ENCODE peak calls at places on chromosomes 11 and 22, in seven cellular contexts. N, Z, O, W, T, G and M are unnamed samples.

GRCh38 chr22:24593810-24594568 is 1.1 kb upstream of the LRRC75B start:
- DNase-seq in N (no peak), Z (no peak), O (peak; percentile 61), W (no peak), T (no peak), G (no peak), M (no peak)

GRCh38 chr11:111327908-111328624 is 29.7 kb downstream of the POU2AF3 start:
- DNase-seq in N (peak; percentile 49), Z (peak; percentile 95), O (no peak), W (no peak), T (no peak), G (peak; percentile 75), M (no peak)

GRCh38 chr11:6612816-6613136 is 760 bp upstream of the TAF10 start:
- DNase-seq in N (no peak), Z (no peak), O (no peak), W (no peak), T (no peak), G (no peak), M (no peak)

GRCh38 chr11:116466231-116466630 is 306.6 kb downstream of the BUD13 start:
- DNase-seq in N (no peak), Z (no peak), O (no peak), W (no peak), T (no peak), G (no peak), M (no peak)

GRCh38 chr11:61890536-61891330 is 612 bp downstream of the FADS3 start:
- DNase-seq in N (peak; percentile 89), Z (peak; percentile 42), O (peak; percentile 87), W (peak; percentile 40), T (peak; percentile 49), G (no peak), M (no peak)

GRCh38 chr11:70326365-70326803 is 55.9 kb downstream of the PPFIA1 start:
- DNase-seq in N (no peak), Z (no peak), O (no peak), W (peak; percentile 52), T (no peak), G (peak; percentile 20), M (no peak)

GRCh38 chr11:61750631-61751273 is 1.7 kb upstream of the MYRF start:
- DNase-seq in N (no peak), Z (no peak), O (no peak), W (no peak), T (no peak), G (no peak), M (no peak)

GRCh38 chr11:59839615-59840014 is 5.7 kb downstream of the CBLIF start:
- DNase-seq in N (no peak), Z (no peak), O (no peak), W (no peak), T (no peak), G (no peak), M (no peak)

GRCh38 chr22:39818050-39818449 is 75.5 kb downstream of the ENTHD1 start:
- DNase-seq in N (no peak), Z (no peak), O (no peak), W (no peak), T (no peak), G (no peak), M (no peak)

GRCh38 chr11:126282742-126283591 is at the start of gene TIRAP:
- DNase-seq in N (peak; percentile 73), Z (peak; percentile 69), O (peak; percentile 80), W (peak; percentile 67), T (peak; percentile 46), G (peak; percentile 56), M (peak; percentile 86)

GRCh38 chr22:49735411-49736311 is 92.0 kb downstream of the BRD1 start:
- DNase-seq in N (no peak), Z (no peak), O (no peak), W (no peak), T (peak; percentile 25), G (no peak), M (peak; percentile 80)

GRCh38 chr11:61195016-61195695 is 8.2 kb upstream of the PGA3 start:
- DNase-seq in N (no peak), Z (no peak), O (no peak), W (no peak), T (no peak), G (no peak), M (no peak)

GRCh38 chr22:24035296-24035695 is 24.2 kb downstream of the CABIN1 start:
- DNase-seq in N (no peak), Z (no peak), O (peak; percentile 8), W (no peak), T (no peak), G (no peak), M (peak; percentile 25)

GRCh38 chr11:114348200-114349191 is 51.8 kb downstream of the C11orf71 start:
- DNase-seq in N (no peak), Z (peak; percentile 30), O (no peak), W (peak; percentile 63), T (peak; percentile 8), G (peak; percentile 70), M (no peak)

GRCh38 chr11:93528757-93529639 is 14.2 kb downstream of the SMCO4 start:
- DNase-seq in N (peak; percentile 41), Z (no peak), O (no peak), W (peak; percentile 38), T (no peak), G (peak; percentile 28), M (no peak)

GRCh38 chr11:73866095-73866579 is 10.5 kb downstream of the COA4 start:
- DNase-seq in N (no peak), Z (no peak), O (no peak), W (no peak), T (no peak), G (no peak), M (no peak)

GRCh38 chr11:97745515-97746050 is 1275.2 kb upstream of the CNTN5 start:
- DNase-seq in N (no peak), Z (no peak), O (no peak), W (no peak), T (no peak), G (no peak), M (no peak)

GRCh38 chr22:49629024-49629570 is 198.6 kb downstream of the BRD1 start:
- DNase-seq in N (peak; percentile 12), Z (no peak), O (no peak), W (no peak), T (no peak), G (no peak), M (no peak)

GRCh38 chr11:43515090-43515489 is 156.4 kb downstream of the TTC17 start:
- DNase-seq in N (no peak), Z (no peak), O (no peak), W (peak; percentile 70), T (no peak), G (no peak), M (no peak)

GRCh38 chr11:55054723-55055122 is 207.2 kb upstream of the TRIM48 start:
- DNase-seq in N (no peak), Z (no peak), O (no peak), W (no peak), T (no peak), G (no peak), M (no peak)

GRCh38 chr11:122523841-122524531 is 131.5 kb upstream of the UBASH3B start:
- DNase-seq in N (peak; percentile 40), Z (no peak), O (no peak), W (no peak), T (no peak), G (peak; percentile 51), M (no peak)

GRCh38 chr22:32761251-32761903 is 40.1 kb upstream of the TIMP3 start:
- DNase-seq in N (peak; percentile 63), Z (no peak), O (no peak), W (peak; percentile 44), T (no peak), G (no peak), M (no peak)

GRCh38 chr22:28997342-28997741 is 64.3 kb downstream of the C22orf31 start:
- DNase-seq in N (no peak), Z (no peak), O (no peak), W (no peak), T (no peak), G (no peak), M (no peak)

DNA sequence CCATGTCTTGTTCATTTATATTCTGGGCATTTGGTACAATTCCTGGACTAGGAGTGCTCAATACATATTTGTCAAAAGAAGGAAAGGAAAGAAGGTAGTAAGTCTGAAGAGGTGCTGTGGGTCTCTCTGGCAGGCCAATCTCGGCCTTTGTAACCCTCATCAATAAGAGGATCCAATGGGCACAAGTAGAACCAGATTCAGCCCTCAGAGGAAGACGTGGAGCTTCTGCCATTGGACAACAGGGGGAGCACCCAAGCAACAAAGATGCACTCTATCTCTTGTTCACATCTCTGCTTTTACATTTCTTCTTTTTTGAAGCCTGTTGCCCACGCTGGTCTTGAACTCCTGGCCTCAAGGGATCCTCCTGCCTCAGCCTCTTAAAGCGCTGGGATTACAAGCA is 2.2 kb upstream of the VPS11 start:
- DNase-seq in N (no peak), Z (no peak), O (no peak), W (peak; percentile 43), T (no peak), G (no peak), M (no peak)
- TF ChIP-seq CTCF in N (no peak), Z (no peak), O (peak; percentile 35), W (peak; percentile 20), T (peak; percentile 20), G (no peak), M (peak; percentile 52)

DNA sequence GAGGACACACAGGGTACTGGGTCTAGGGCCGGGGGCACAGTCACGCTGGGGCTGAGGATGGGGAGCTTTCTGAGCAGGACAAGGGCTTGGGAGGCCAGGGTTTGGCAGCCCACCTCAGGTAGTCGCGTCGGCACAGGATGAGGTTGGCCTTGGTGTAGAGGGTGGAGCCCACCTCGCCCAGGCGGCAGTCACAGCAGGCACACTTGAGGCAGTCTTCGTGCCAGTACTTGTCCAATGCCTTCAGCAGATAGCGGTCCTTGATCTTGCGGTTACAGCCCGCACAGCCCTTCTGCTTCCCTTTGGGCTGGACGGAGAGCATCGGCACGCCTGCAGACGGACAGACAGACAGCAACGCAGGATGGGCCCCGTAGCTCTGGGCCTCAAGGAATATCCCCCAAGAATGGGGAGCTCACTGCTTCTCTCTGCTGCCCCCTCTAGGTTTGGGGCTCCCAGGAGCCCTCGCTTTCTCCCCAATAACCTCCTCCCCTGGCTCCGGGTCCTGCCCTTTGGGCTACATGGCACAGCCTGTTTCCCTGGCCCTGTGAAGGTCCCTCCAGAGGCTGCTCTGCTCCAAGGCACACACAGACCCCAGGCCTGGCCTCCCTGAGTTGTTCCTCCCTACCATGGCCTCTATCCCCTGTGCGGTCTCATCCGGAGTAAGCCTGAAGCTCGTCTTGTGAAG is 33.4 kb downstream of the LMO1 start:
- DNase-seq in N (no peak), Z (no peak), O (no peak), W (no peak), T (no peak), G (no peak), M (no peak)
- TF ChIP-seq CTCF in N (no peak), Z (no peak), O (no peak), W (no peak), T (no peak), G (no peak), M (no peak)

DNA sequence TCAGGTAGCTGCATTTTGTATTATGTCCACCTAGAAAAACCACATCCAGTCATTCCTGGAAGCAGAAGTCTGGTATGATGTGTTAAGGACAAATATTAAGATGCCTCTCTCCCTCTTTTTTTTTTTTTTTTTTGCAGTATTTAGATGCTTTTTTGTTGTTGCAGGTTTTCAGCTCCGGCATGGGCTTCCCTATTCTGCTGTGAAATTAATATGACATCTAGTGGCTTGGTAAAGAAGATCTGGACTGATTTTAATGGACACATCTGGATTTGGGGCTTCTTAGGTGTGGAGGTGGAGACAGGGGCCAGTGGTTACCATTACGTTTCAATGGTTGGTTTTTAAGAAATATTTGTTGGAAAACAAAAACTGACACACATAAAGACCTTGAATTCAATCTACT is 47.5 kb upstream of the RASSF10 start:
- DNase-seq in N (no peak), Z (no peak), O (no peak), W (no peak), T (peak; percentile 9), G (no peak), M (no peak)
- TF ChIP-seq CTCF in N (no peak), Z (no peak), O (no peak), W (no peak), T (peak; percentile 14), G (no peak), M (peak; percentile 42)

GRCh38 chr22:38513063-38513462 is 7.0 kb upstream of the DDX17 start:
- DNase-seq in N (no peak), Z (no peak), O (no peak), W (no peak), T (no peak), G (no peak), M (no peak)
- TF ChIP-seq CTCF in N (no peak), Z (no peak), O (no peak), W (no peak), T (no peak), G (no peak), M (no peak)